ENCODE peak calls at places on chromosomes 12 and 14, in four cellular contexts. E, W, H and L are unnamed samples.

GRCh38 chr12:124096109-124096508 is 123.1 kb downstream of the ZNF664 start:
- DNase-seq in E (no peak), W (no peak), H (no peak), L (no peak)

GRCh38 chr12:68792952-68793351 is 15.0 kb upstream of the MDM2 start:
- DNase-seq in E (no peak), W (no peak), H (peak), L (no peak)

GRCh38 chr12:79331870-79332269 is 358.9 kb downstream of the PAWR start:
- DNase-seq in W (no peak), H (no peak), E (no peak), L (no peak)

GRCh38 chr14:36442824-36443241 is 77.2 kb downstream of the NKX2-1 start:
- DNase-seq in E (no peak), W (no peak), H (no peak), L (no peak)

GRCh38 chr14:30698463-30698862 is 76.3 kb downstream of the SCFD1 start:
- DNase-seq in E (no peak), H (no peak), W (no peak), L (no peak)

GRCh38 chr12:119989619-119990381 is 764 bp downstream of the BICDL1 start:
- DNase-seq in W (peak), E (peak), H (peak), L (peak)

GRCh38 chr12:67759829-67760228 is 111.3 kb downstream of the DYRK2 start:
- DNase-seq in E (no peak), W (no peak), H (peak), L (no peak)

GRCh38 chr14:93713726-93714405 is 74.4 kb downstream of the PRIMA1 start:
- DNase-seq in W (no peak), H (no peak), E (no peak), L (no peak)

GRCh38 chr12:58850826-58851225 is 69.5 kb downstream of the LRIG3 start:
- DNase-seq in W (no peak), H (no peak), E (no peak), L (no peak)

GRCh38 chr14:61322799-61323290 is 1.5 kb downstream of the PRKCH start:
- DNase-seq in H (no peak), W (no peak), E (no peak), L (peak)

GRCh38 chr12:52254180-52254964 is 20.1 kb upstream of the KRT86 start:
- DNase-seq in E (no peak), W (no peak), H (no peak), L (no peak)

GRCh38 chr14:90388982-90389381 is 7.8 kb upstream of the CALM1 start:
- DNase-seq in H (no peak), E (no peak), W (no peak), L (no peak)

GRCh38 chr12:106839343-106839742 is 64.9 kb downstream of the RIC8B start:
- DNase-seq in H (no peak), E (no peak), W (no peak), L (no peak)

GRCh38 chr14:95597784-95598204 is 62.9 kb downstream of the GLRX5 start:
- DNase-seq in H (peak), E (no peak), W (no peak), L (no peak)

GRCh38 chr12:121628536-121628935 is 2.2 kb downstream of the ORAI1 start:
- DNase-seq in W (no peak), H (no peak), E (no peak), L (no peak)